ENCODE peak calls at places on chromosomes 6 and 20, in four cellular contexts. L is substantia nigra; X is CD8-positive, alpha-beta memory T cell; V is stimulated activated CD4-positive, alpha-beta T cell treated with anti-CD3 and anti-CD28 coated beads, TNF-alpha, amount 100 ng/mL, for 4 hours. U is an unnamed sample.

GRCh38 chr20:23305098-23305497 is 45.5 kb upstream of the NXT1 start:
- DNase-seq in L (no peak), X (no peak), V (no peak), U (no peak)

GRCh38 chr6:421211-421610 is 29.7 kb downstream of the IRF4 start:
- DNase-seq in L (no peak), V (no peak), X (no peak), U (no peak)

GRCh38 chr6:16711551-16712249 is 49.6 kb downstream of the ATXN1 start:
- DNase-seq in X (peak; percentile 51), L (no peak), V (peak; percentile 37), U (no peak)

GRCh38 chr6:72464791-72465691 is 156.8 kb upstream of the KCNQ5 start:
- DNase-seq in X (no peak), V (no peak), L (no peak), U (no peak)

GRCh38 chr20:15252289-15252688 is 914.9 kb upstream of the FLRT3 start:
- DNase-seq in V (no peak), X (no peak), L (no peak), U (no peak)

GRCh38 chr6:10721850-10722569 is 860 bp upstream of the TMEM14C start:
- DNase-seq in L (no peak), V (no peak), X (no peak), U (no peak)

GRCh38 chr20:12012241-12013222 is 94.8 kb downstream of the BTBD3 start:
- DNase-seq in X (no peak), L (no peak), V (no peak), U (peak; percentile 18)

GRCh38 chr6:47780510-47781356 is 1.1 kb upstream of the OPN5 start:
- DNase-seq in V (no peak), X (peak; percentile 3), L (no peak), U (no peak)

GRCh38 chr20:10876558-10876957 is 202.8 kb upstream of the JAG1 start:
- DNase-seq in L (no peak), V (no peak), X (no peak), U (no peak)

GRCh38 chr6:22954749-22955385 is 385.5 kb downstream of the HDGFL1 start:
- DNase-seq in V (no peak), L (no peak), X (no peak), U (no peak)

GRCh38 chr20:46838002-46838401 is 56.6 kb upstream of the EYA2 start:
- DNase-seq in X (no peak), V (no peak), L (no peak), U (no peak)

GRCh38 chr6:43713611-43714310 is 26.2 kb upstream of the MRPS18A start:
- DNase-seq in V (no peak), X (no peak), L (no peak), U (no peak)

GRCh38 chr6:33856655-33857054 is 52.9 kb upstream of the MLN start:
- DNase-seq in L (no peak), V (peak; percentile 34), X (peak; percentile 46), U (no peak)

GRCh38 chr6:146009338-146009737 is 19.5 kb upstream of the GRM1 start:
- DNase-seq in L (no peak), V (no peak), X (no peak), U (no peak)

GRCh38 chr6:112618796-112619195 is 271.7 kb downstream of the RFPL4B start:
- DNase-seq in X (no peak), L (no peak), V (no peak), U (no peak)

GRCh38 chr6:143965503-143966171 is 42.4 kb downstream of the PLAGL1 start:
- DNase-seq in V (no peak), L (no peak), X (no peak), U (no peak)

GRCh38 chr6:14118444-14118843 is 872 bp downstream of the CD83 start:
- DNase-seq in V (no peak), X (no peak), L (no peak), U (no peak)

GRCh38 chr6:169963581-169964297 is 212.3 kb downstream of the ERMARD start:
- DNase-seq in V (no peak), X (no peak), L (no peak), U (no peak)

GRCh38 chr6:81925201-81925600 is 172.7 kb upstream of the TENT5A start:
- DNase-seq in L (no peak), X (no peak), V (no peak), U (no peak)

GRCh38 chr20:44683263-44684046 is 31.7 kb upstream of the CCN5 start:
- DNase-seq in V (peak; percentile 5), X (peak; percentile 18), L (no peak), U (peak; percentile 66)

U was measured in D721Med.